ENCODE peak calls at places on chromosomes 7 and 10, in four cellular contexts. Y is MM.1S; C is left ventricle myocardium inferior; M is CD4-positive, alpha-beta T cell. P is an unnamed sample. For H3K27me3, the result is how much of the 10 kb centered on the place peaks cover.

GRCh38 chr10:44010873-44011602 is 362.4 kb upstream of the ZNF32 start:
- DNase-seq in Y (peak), C (peak), M (no peak), P (peak)

GRCh38 chr10:86642499-86642898 is 11.8 kb upstream of the OPN4 start:
- DNase-seq in Y (no peak), C (no peak), M (no peak), P (no peak)

GRCh38 chr7:131331806-131332205 is 4.1 kb downstream of the MKLN1 start:
- DNase-seq in Y (no peak), C (no peak), M (no peak), P (no peak)

GRCh38 chr10:86226016-86226415 is 140.6 kb downstream of the GRID1 start:
- DNase-seq in Y (no peak), C (no peak), M (no peak), P (no peak)

GRCh38 chr7:107815254-107815882 is 12.3 kb upstream of the SLC26A3 start:
- DNase-seq in Y (no peak), C (no peak), M (no peak), P (no peak)

GRCh38 chr10:104925232-104925851 is 284.3 kb downstream of the SORCS3 start:
- DNase-seq in Y (peak), C (peak), M (no peak), P (no peak)

GRCh38 chr7:1095621-1096155 is 7.8 kb downstream of the GPER1 start:
- DNase-seq in Y (no peak), C (no peak), M (no peak), P (peak)

GRCh38 chr10:9069136-9069535 is 1014.6 kb downstream of the GATA3 start:
- DNase-seq in Y (no peak), C (no peak), M (no peak), P (no peak)

GRCh38 chr7:39589323-39590111 is 23.3 kb downstream of the YAE1 start:
- DNase-seq in Y (peak), C (no peak), M (peak), P (no peak)

GRCh38 chr10:50622497-50623298 is 1.1 kb downstream of the SGMS1 start:
- DNase-seq in Y (peak), C (peak), M (peak), P (peak)

GRCh38 chr10:4151466-4151865 is 366.5 kb upstream of the KLF6 start:
- DNase-seq in Y (no peak), C (no peak), M (no peak), P (no peak)

GRCh38 chr10:19937989-19938388 is 121.8 kb downstream of the PLXDC2 start:
- DNase-seq in Y (no peak), C (no peak), M (no peak), P (no peak)

GRCh38 chr10:86658261-86658741 is 4.0 kb downstream of the OPN4 start:
- DNase-seq in Y (no peak), C (no peak), M (no peak), P (peak)

GRCh38 chr10:61897671-61898434 is 3.6 kb upstream of the ARID5B start:
- DNase-seq in Y (peak), C (no peak), M (peak), P (no peak)

GRCh38 chr7:104327963-104328307 is 468 bp upstream of the LHFPL3 start:
- DNase-seq in Y (no peak), C (no peak), M (no peak), P (peak)

GRCh38 chr10:97180367-97180763 is 5.4 kb downstream of the SLIT1 start:
- DNase-seq in Y (no peak), C (no peak), M (no peak), P (no peak)

GRCh38 chr10:110535958-110536891 is 31.3 kb upstream of the SMC3 start:
- DNase-seq in Y (peak), C (peak), M (peak), P (no peak)

GRCh38 chr7:43528581-43529354 is 54.1 kb upstream of the STK17A start:
- DNase-seq in Y (no peak), C (no peak), M (no peak), P (no peak)

GRCh38 chr10:79223346-79224048 is 123.8 kb upstream of the PPIF start:
- DNase-seq in Y (no peak), C (peak), M (no peak), P (no peak)

GRCh38 chr10:78124167-78124566 is 90.5 kb downstream of the RPS24 start:
- DNase-seq in Y (no peak), C (no peak), M (no peak), P (no peak)

GRCh38 chr10:78116451-78116850 is 82.8 kb downstream of the RPS24 start:
- DNase-seq in Y (no peak), C (no peak), M (no peak), P (no peak)

GRCh38 chr10:78121801-78122200 is 88.1 kb downstream of the RPS24 start:
- DNase-seq in Y (no peak), C (no peak), M (no peak), P (no peak)
- H3K27me3 ChIP-seq in Y (under half), C (under half), M (under half), P (under half)

GRCh38 chr7:141421306-141421705 is 129.9 kb upstream of the AGK start:
- DNase-seq in Y (no peak), C (no peak), M (no peak), P (no peak)
- H3K27me3 ChIP-seq in Y (under half), C (under half), M (under half), P (under half)

DNA sequence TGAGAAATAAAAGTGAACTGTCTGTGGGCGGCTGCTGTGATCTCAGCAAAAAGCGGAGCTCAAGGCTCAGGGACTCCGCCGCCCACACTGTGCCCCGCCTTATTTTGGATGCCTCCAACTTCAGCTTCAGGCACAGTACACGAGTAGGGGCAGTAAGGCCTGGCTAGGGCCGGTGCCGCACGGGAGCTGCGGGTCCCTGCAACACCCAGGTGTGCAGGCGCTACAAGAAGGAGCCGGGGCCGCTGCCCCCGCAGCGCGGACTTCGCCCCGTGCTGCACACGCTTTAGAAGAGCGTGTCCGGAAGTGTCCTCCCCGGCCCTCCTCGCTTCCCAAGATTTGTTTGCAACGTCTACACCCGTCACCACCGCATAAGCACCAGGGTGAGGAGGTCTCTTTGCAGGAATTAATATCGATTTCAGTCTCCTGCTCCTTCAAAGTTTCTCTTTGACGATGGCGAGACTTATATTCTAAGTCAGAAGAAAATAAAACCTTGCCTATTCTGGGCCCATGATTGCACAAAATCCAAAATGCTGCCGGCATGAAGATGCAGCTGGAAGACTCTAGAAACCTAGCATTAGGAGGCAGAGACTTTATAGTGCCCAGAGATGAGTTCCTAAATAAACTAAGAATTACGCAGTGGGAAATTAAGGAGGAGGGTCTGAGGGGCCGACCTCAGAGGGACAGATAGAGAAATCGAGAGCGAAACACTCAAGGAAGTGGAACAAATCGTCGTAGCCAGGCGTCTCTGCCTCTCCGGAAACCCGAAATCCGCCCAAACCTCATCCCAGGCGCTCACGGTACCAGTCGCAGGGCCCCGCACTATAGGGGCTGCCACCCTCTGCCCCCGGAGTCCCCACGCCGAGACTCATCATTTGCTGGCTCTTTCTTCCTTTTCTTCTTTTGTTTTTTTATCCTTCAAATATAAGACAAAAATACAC is 6.4 kb downstream of the VAX1 start:
- DNase-seq in Y (no peak), C (no peak), M (no peak), P (peak)
- H3K27me3 ChIP-seq in Y (under half), C (half or more), M (half or more), P (under half)

GRCh38 chr7:155810607-155811559 is 1.4 kb downstream of the SHH start:
- DNase-seq in Y (no peak), C (no peak), M (no peak), P (no peak)
- H3K27me3 ChIP-seq in Y (half or more), C (half or more), M (half or more), P (under half)

DNA sequence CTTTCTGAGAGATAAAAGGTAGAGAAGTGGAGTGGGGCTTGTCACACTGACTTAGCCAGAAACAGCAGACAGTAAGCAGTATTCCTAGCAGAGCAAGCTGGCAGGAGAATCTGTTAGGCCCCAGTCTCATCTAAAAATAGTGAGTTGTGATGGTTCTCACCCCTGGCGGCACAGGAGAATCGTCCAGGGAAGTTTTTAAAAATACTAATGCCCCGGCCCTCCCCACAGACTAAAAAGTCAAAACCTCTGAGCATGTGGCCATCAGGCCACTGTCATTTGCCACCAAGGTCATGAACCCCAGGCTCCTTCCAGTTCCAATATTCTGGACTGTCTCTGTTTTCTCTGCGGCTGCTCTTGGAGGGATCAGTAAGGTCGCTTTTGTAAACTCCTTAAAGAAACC is 34.0 kb downstream of the LYZL1 start:
- DNase-seq in Y (no peak), C (no peak), M (no peak), P (no peak)
- H3K27me3 ChIP-seq in Y (under half), C (under half), M (under half), P (under half)

DNA sequence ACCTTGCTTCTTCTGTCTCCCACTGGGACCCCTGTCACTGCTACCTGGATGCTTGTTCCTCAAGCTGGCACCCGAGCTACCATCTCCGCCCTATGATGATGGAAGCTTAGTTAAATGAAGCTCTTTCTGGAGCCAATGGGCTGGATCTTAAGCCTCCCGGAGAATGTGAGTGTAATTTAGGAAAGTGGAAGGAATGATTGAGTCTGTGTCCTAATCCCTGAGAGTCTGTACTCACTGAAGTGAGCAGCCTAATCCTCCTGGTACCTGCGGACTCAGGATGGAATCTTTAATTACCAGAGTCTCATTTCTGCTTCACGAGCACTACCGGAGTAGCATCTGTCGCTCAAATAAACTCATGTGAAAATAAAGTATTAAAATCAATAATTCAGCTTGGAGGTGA is 255.5 kb downstream of the WDR37 start:
- DNase-seq in Y (no peak), C (no peak), M (no peak), P (no peak)
- H3K27me3 ChIP-seq in Y (under half), C (half or more), M (under half), P (under half)

GRCh38 chr7:101179780-101180755 is at the start of gene NAT16:
- DNase-seq in Y (no peak), C (no peak), M (no peak), P (no peak)

GRCh38 chr7:101177644-101178043 is 2.4 kb downstream of the NAT16 start:
- DNase-seq in Y (no peak), C (no peak), M (no peak), P (no peak)

GRCh38 chr7:101175664-101176063 is 4.4 kb downstream of the NAT16 start:
- DNase-seq in Y (no peak), C (no peak), M (no peak), P (no peak)

GRCh38 chr7:101174322-101174854 is 5.7 kb downstream of the NAT16 start:
- DNase-seq in Y (no peak), C (no peak), M (no peak), P (no peak)

DNA sequence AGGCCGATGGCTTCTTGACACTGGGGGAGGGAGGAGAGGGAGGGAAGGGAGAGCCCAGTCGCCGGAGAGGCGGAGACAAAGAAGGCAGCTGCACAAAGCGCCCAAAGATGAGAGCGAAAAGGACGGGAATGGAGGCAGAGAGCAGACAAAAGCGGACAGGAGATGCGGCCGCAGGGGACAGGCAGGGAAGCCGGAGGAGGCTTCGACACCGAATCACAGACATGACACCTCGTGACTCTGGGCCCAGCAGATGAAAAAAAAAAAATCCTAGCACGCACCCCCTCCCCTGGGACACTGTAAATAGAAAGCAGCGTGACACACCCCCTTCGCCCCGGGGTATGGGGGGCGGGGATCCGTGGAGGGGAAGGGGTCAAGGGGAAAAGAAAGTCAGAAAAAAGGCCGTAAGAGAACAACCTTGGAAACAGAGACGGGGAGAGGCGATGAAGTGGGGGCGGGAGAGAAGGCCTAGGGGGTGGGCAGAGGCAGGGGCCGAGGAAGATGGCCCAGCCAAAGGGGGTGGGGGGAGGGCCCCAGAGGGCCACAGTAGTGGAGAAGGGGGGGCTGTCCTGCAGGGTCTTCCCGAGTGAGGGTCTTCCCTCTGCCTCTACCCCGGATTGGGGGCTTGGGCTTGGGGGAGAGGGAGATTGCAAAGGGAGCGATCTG is 845 bp downstream of the NAT16 start:
- DNase-seq in Y (no peak), C (no peak), M (no peak), P (no peak)
- H3K27me3 ChIP-seq in Y (half or more), C (half or more), M (half or more), P (under half)

P was measured in aorta.